ENCODE peak calls at places on chromosomes 7 and 10, in six cellular contexts. D is mesenchymal stem cell; U is kidney glomerular epithelial cell; R is GM04503; A is stimulated activated CD8-positive, alpha-beta memory T cell treated with anti-CD3 and anti-CD28 coated beads, Interleukin-12 subunit alpha, Interleukin-12 subunit beta, amount 100 ng/mL, for 1 hour; Q is OCI-M1. M is an unnamed sample.

GRCh38 chr7:945556-946255 is 8.8 kb downstream of the ADAP1 start:
- DNase-seq in A (no peak), U (peak), Q (no peak), R (no peak), D (no peak), M (peak)

GRCh38 chr7:24755541-24756416 is 1.5 kb downstream of the GSDME start:
- DNase-seq in U (peak), A (no peak), Q (no peak), R (no peak), D (peak), M (no peak)

GRCh38 chr10:34581871-34582532 is 233.1 kb downstream of the PARD3 start:
- DNase-seq in Q (no peak), U (peak), A (no peak), R (peak), D (peak), M (no peak)

GRCh38 chr10:44973323-44974081 is 5.1 kb downstream of the DEPP1 start:
- DNase-seq in A (no peak), R (no peak), Q (no peak), U (no peak), D (no peak), M (peak)

GRCh38 chr7:119350334-119350733 is 922.6 kb upstream of the KCND2 start:
- DNase-seq in U (no peak), Q (no peak), R (no peak), D (no peak), A (no peak), M (no peak)

GRCh38 chr7:85806321-85806720 is 619.5 kb upstream of the SEMA3D start:
- DNase-seq in A (no peak), Q (peak), D (no peak), U (no peak), R (no peak), M (no peak)

GRCh38 chr10:12448729-12449391 is 99.5 kb downstream of the CAMK1D start:
- DNase-seq in U (peak), A (peak), R (peak), D (peak), Q (peak), M (no peak)

GRCh38 chr7:41916450-41916927 is 213.6 kb upstream of the INHBA start:
- DNase-seq in A (no peak), D (peak), U (peak), R (peak), Q (no peak), M (no peak)

GRCh38 chr10:18594574-18595156 is 56.7 kb downstream of the NSUN6 start:
- DNase-seq in A (no peak), U (no peak), R (no peak), Q (peak), D (no peak), M (no peak)

GRCh38 chr10:132698211-132698751 is 87.7 kb downstream of the NKX6-2 start:
- DNase-seq in A (no peak), Q (no peak), R (no peak), D (no peak), U (no peak), M (no peak)

GRCh38 chr7:27883726-27884125 is 143.8 kb downstream of the TAX1BP1 start:
- DNase-seq in A (no peak), Q (no peak), D (peak), U (no peak), R (no peak), M (no peak)

GRCh38 chr7:1412322-1413261 is 46.7 kb downstream of the MICALL2 start:
- DNase-seq in R (no peak), U (peak), A (peak), Q (peak), D (peak), M (peak)

GRCh38 chr7:45384499-45384898 is 189.7 kb upstream of the ADCY1 start:
- DNase-seq in Q (no peak), R (peak), D (no peak), U (no peak), A (no peak), M (no peak)

GRCh38 chr7:94040254-94040653 is 36.1 kb upstream of the BET1 start:
- DNase-seq in U (no peak), D (no peak), Q (peak), R (no peak), A (no peak), M (no peak)

GRCh38 chr7:139588632-139589031 is 65.1 kb downstream of the CLEC2L start:
- DNase-seq in A (no peak), D (peak), R (no peak), U (peak), Q (no peak), M (no peak)

GRCh38 chr10:60733189-60733815 is 45.0 kb upstream of the CDK1 start:
- DNase-seq in Q (no peak), A (peak), U (peak), R (no peak), D (peak), M (peak)

GRCh38 chr7:2416659-2417058 is 13.2 kb downstream of the CHST12 start:
- DNase-seq in A (no peak), D (no peak), Q (no peak), R (no peak), U (no peak), M (no peak)

GRCh38 chr10:22617516-22617915 is 96.9 kb downstream of the PIP4K2A start:
- DNase-seq in A (no peak), U (no peak), R (no peak), Q (peak), D (peak), M (no peak)

GRCh38 chr7:38411404-38411803 is 138.0 kb upstream of the TARP start:
- DNase-seq in D (no peak), R (no peak), A (no peak), Q (peak), U (no peak), M (no peak)

GRCh38 chr7:158110661-158111555 is 476.7 kb downstream of the PTPRN2 start:
- DNase-seq in R (no peak), U (no peak), Q (no peak), A (no peak), D (no peak), M (no peak)

GRCh38 chr7:5419523-5420107 is 4.0 kb downstream of the TNRC18 start:
- DNase-seq in D (peak), Q (no peak), A (no peak), R (no peak), U (no peak), M (no peak)

GRCh38 chr7:1666779-1667565 is 3.1 kb upstream of the ELFN1 start:
- DNase-seq in U (no peak), D (peak), Q (no peak), A (no peak), R (no peak), M (peak)

GRCh38 chr7:4668510-4668847 is 13.6 kb upstream of the FOXK1 start:
- DNase-seq in A (no peak), Q (no peak), R (no peak), D (no peak), U (no peak), M (no peak)

GRCh38 chr7:11818281-11818680 is 13.7 kb downstream of the THSD7A start:
- DNase-seq in R (no peak), Q (no peak), D (no peak), A (no peak), U (no peak), M (no peak)

GRCh38 chr7:137717811-137718271 is 128.9 kb downstream of the DGKI start:
- DNase-seq in U (no peak), A (no peak), D (peak), R (no peak), Q (no peak), M (no peak)

GRCh38 chr10:95408931-95409873 is 118.4 kb upstream of the PDLIM1 start:
- DNase-seq in U (no peak), R (no peak), D (no peak), Q (no peak), A (no peak), M (no peak)

GRCh38 chr10:128274938-128275337 is 148.7 kb upstream of the MKI67 start:
- DNase-seq in U (no peak), Q (peak), D (peak), A (no peak), R (peak), M (peak)

GRCh38 chr10:31578181-31578852 is 259.3 kb downstream of the ZEB1 start:
- DNase-seq in D (no peak), A (no peak), R (no peak), U (no peak), Q (no peak), M (no peak)

GRCh38 chr7:55964802-55965470 is 551 bp downstream of the NIPSNAP2 start:
- DNase-seq in Q (peak), D (peak), R (peak), A (peak), U (peak), M (peak)

GRCh38 chr10:103564799-103565365 is 71.4 kb downstream of the NEURL1 start:
- DNase-seq in U (no peak), A (no peak), R (no peak), D (no peak), Q (peak), M (peak)

GRCh38 chr7:7766671-7767070 is 48.3 kb upstream of the RPA3 start:
- DNase-seq in R (no peak), Q (peak), D (no peak), U (no peak), A (no peak), M (no peak)

M was measured in psoas muscle.